ENCODE peak calls at places on chromosomes 12 and 14, in eight cellular contexts. C, B, A, U, K, Z, R and P are unnamed samples.

GRCh38 chr12:124347335-124347734 is 52.4 kb downstream of the RFLNA start:
- DNase-seq in C (no peak), B (no peak), A (no peak), U (no peak), K (no peak), Z (no peak), R (no peak), P (no peak)

GRCh38 chr14:23565626-23566025 is 2.0 kb downstream of the AP1G2 start:
- DNase-seq in C (no peak), B (no peak), A (no peak), U (no peak), K (no peak), Z (no peak), R (no peak), P (no peak)

GRCh38 chr12:55699471-55700055 is 8.1 kb downstream of the ITGA7 start:
- DNase-seq in C (no peak), B (no peak), A (no peak), U (no peak), K (no peak), Z (no peak), R (peak; percentile 55), P (no peak)

GRCh38 chr14:93619176-93619793 is 169.0 kb downstream of the PRIMA1 start:
- DNase-seq in C (no peak), B (no peak), A (peak; percentile 50), U (peak; percentile 26), K (peak; percentile 48), Z (peak; percentile 26), R (no peak), P (no peak)

GRCh38 chr12:46898152-46898931 is 72.5 kb upstream of the SLC38A4 start:
- DNase-seq in C (no peak), B (no peak), A (no peak), U (no peak), K (no peak), Z (no peak), R (no peak), P (no peak)

GRCh38 chr12:15966426-15966825 is 55.3 kb downstream of the DERA start:
- DNase-seq in C (no peak), B (no peak), A (peak; percentile 47), U (no peak), K (no peak), Z (no peak), R (no peak), P (peak; percentile 66)

GRCh38 chr12:64522316-64522715 is 70.4 kb downstream of the TBK1 start:
- DNase-seq in C (no peak), B (no peak), A (peak; percentile 60), U (no peak), K (no peak), Z (no peak), R (no peak), P (no peak)

GRCh38 chr12:67592228-67593011 is 56.1 kb upstream of the DYRK2 start:
- DNase-seq in C (no peak), B (no peak), A (peak; percentile 51), U (peak; percentile 27), K (peak; percentile 18), Z (peak; percentile 18), R (no peak), P (peak; percentile 40)

GRCh38 chr12:109130755-109131521 is 14.6 kb downstream of the ACACB start:
- DNase-seq in C (peak; percentile 81), B (peak; percentile 93), A (no peak), U (peak; percentile 97), K (peak; percentile 10), Z (peak; percentile 70), R (no peak), P (no peak)

GRCh38 chr14:98244162-98244948 is 1027.6 kb downstream of the BCL11B start:
- DNase-seq in C (no peak), B (no peak), A (no peak), U (no peak), K (no peak), Z (no peak), R (no peak), P (no peak)

GRCh38 chr12:47534695-47535094 is 171.1 kb downstream of the RPAP3 start:
- DNase-seq in C (no peak), B (no peak), A (peak; percentile 32), U (no peak), K (no peak), Z (no peak), R (no peak), P (no peak)

GRCh38 chr12:54277823-54278276 is 2.1 kb downstream of the CBX5 start:
- DNase-seq in C (no peak), B (no peak), A (no peak), U (no peak), K (no peak), Z (no peak), R (no peak), P (no peak)
- H3K4me3 ChIP-seq in C (peak overlapping the region; percentile 81), B (peak overlapping the region; percentile 78), A (peak overlapping the region; percentile 11), U (no peak overlapping the region), K (peak overlapping the region; percentile 81), Z (no peak overlapping the region), R (no peak overlapping the region), P (peak overlapping the region; percentile 64)

DNA sequence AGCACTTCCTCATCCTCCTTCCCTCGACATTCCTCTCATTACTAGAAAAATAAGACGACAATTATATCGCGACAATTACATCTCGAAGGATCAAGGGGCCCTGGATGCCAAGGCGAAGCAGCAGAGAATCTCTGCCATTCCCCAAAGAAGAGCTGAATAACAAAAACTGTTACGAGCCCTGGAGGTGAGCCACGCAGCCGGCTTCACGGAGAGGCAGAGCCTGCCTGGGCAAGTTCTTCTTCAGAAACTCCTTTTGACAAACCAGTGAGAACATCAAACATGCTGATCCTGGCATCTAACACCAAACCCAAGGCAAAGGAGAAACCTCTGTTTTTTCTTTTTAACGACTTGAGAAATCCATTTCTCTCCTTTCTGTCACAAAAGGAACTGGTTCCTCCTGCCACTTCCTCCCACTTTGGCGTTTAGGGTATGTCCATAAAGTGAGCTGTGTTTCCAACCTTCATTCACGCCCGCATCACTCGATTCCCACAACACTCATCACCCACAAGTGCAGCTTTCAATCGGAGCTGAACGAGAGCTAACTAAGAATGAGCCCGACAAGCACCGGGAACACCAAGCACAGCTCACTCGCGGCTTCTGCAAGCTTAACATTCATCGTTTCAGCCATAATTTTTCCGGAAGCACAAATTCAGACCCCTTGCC is 21.5 kb downstream of the CCDC88C start:
- DNase-seq in C (no peak), B (no peak), A (no peak), U (no peak), K (no peak), Z (no peak), R (no peak), P (no peak)
- H3K27me3 ChIP-seq in C (peaks cover 99% of the 10 kb centered on the region), B (peaks cover 33% of the 10 kb centered on the region), A (peaks cover 23% of the 10 kb centered on the region), U (no peaks in the 10 kb centered on the region), K (no peaks in the 10 kb centered on the region), Z (no peaks in the 10 kb centered on the region), R (no peaks in the 10 kb centered on the region), P (peaks cover 10% of the 10 kb centered on the region)

GRCh38 chr14:96038558-96038919 is 623 bp upstream of the C14orf132 start:
- DNase-seq in C (no peak), B (no peak), A (no peak), U (peak; percentile 2), K (peak; percentile 4), Z (no peak), R (no peak), P (no peak)
- H3K4me3 ChIP-seq in C (peak overlapping the region; percentile 82), B (peak overlapping the region; percentile 72), A (peak overlapping the region; percentile 98), U (peak overlapping the region; percentile 63), K (peak overlapping the region; percentile 76), Z (peak overlapping the region; percentile 73), R (peak overlapping the region; percentile 49), P (peak overlapping the region; percentile 96)

DNA sequence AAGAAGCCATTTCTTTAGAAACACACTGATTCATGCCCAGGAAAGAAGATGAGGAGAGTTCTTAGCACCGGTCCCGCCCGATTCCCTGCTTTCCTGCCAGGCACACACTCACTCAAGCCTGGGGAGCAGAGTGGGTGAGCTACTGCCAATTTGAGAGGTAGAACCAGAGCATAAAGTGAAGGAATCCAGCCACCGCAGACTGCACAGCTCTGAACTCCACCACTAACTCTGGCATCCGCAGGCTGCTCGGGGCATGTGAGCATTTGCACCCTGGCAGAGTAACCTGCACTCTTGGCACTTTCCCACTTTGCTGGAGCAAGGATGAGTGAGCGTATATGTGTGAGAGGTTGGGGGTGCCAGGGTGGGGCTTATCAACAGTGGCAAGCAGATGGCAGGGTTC is 4.0 kb upstream of the SYNDIG1L start:
- DNase-seq in C (no peak), B (no peak), A (no peak), U (no peak), K (no peak), Z (no peak), R (no peak), P (no peak)
- H3K27me3 ChIP-seq in C (peaks cover 12% of the 10 kb centered on the region), B (peaks cover 9% of the 10 kb centered on the region), A (peaks cover 58% of the 10 kb centered on the region), U (peaks cover 4% of the 10 kb centered on the region), K (peaks cover 67% of the 10 kb centered on the region), Z (no peaks in the 10 kb centered on the region), R (peaks cover 30% of the 10 kb centered on the region), P (peaks cover 17% of the 10 kb centered on the region)

GRCh38 chr12:68912916-68913315 is 20.1 kb downstream of the CPM start:
- DNase-seq in C (no peak), B (no peak), A (no peak), U (no peak), K (no peak), Z (no peak), R (no peak), P (no peak)

GRCh38 chr12:68910128-68910527 is 22.8 kb downstream of the CPM start:
- DNase-seq in C (no peak), B (no peak), A (peak; percentile 50), U (no peak), K (no peak), Z (no peak), R (no peak), P (no peak)

GRCh38 chr12:68911197-68911718 is 21.7 kb downstream of the CPM start:
- DNase-seq in C (no peak), B (no peak), A (no peak), U (no peak), K (no peak), Z (no peak), R (no peak), P (no peak)

GRCh38 chr12:68915055-68915454 is 17.9 kb downstream of the CPM start:
- DNase-seq in C (no peak), B (no peak), A (peak; percentile 87), U (no peak), K (no peak), Z (no peak), R (no peak), P (peak; percentile 74)

DNA sequence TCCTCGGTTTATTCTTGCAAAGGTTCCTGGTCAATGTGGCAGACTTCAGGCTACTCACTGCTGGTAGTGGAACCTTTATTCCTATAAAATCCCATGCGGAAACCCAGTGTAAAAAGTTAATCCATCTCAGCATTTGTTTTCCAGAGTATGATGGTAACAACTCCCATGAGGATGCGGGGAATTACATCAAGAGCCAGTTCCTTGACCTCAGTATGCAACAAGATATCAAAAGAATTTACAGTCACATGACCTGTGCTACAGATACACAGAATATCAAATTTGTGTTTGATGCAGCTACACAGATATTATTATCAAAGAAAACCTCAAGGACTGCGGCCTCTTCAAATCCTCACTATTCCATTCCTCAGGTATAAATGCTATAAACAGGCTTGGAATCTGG is 19.3 kb downstream of the CPM start:
- DNase-seq in C (no peak), B (no peak), A (peak; percentile 37), U (no peak), K (no peak), Z (no peak), R (no peak), P (no peak)
- H3K4me3 ChIP-seq in C (no peak overlapping the region), B (no peak overlapping the region), A (no peak overlapping the region), U (no peak overlapping the region), K (no peak overlapping the region), Z (no peak overlapping the region), R (no peak overlapping the region), P (no peak overlapping the region)

DNA sequence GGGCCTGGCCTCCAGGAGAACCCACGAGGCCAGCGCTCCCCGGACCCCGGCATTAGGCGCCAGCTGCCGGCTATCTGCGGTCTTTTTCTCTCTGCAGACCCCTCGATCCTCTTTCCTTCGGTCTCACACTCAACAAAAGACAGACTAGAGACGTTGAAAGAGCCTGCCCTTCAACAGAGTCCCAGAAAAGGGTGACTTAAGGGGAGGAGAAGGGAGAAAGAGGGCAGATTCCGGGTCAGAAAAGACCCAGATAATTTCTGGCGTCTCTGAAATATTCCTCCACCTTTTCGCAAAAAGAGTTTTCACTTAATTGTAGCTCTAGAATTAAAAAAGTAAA is 3.3 kb upstream of the TBX3 start:
- DNase-seq in C (no peak), B (no peak), A (no peak), U (no peak), K (no peak), Z (no peak), R (no peak), P (no peak)
- H3K27me3 ChIP-seq in C (peaks cover 74% of the 10 kb centered on the region), B (peaks cover 70% of the 10 kb centered on the region), A (no peaks in the 10 kb centered on the region), U (no peaks in the 10 kb centered on the region), K (peaks cover 24% of the 10 kb centered on the region), Z (no peaks in the 10 kb centered on the region), R (peaks cover 100% of the 10 kb centered on the region), P (no peaks in the 10 kb centered on the region)